ENCODE peak calls at places on chromosome 18, in seven cellular contexts. D is naive thymus-derived CD8-positive, alpha-beta T cell; Q is NCI-H2107; Y is AG20443; M is epithelial cell of prostate; X is A549; G is foreskin melanocyte. A is an unnamed sample.
A peak's percentile ranks its signal among the peaks of the same experiment; 100 is the strongest.

GRCh38 chr18:23631746-23632145 is 31.0 kb downstream of the ANKRD29 start:
- DNase-seq in G (no peak), D (no peak), Y (no peak), X (no peak), M (no peak), Q (no peak), A (peak; percentile 71)

GRCh38 chr18:12121175-12122095 is 27.8 kb downstream of the ANKRD62 start:
- DNase-seq in D (no peak), Q (no peak), Y (peak; percentile 6), G (peak; percentile 2), M (no peak), X (no peak), A (no peak)

GRCh38 chr18:51151568-51152511 is 45.6 kb downstream of the MEX3C start:
- DNase-seq in D (peak; percentile 54), G (no peak), M (no peak), Y (no peak), X (no peak), Q (no peak), A (no peak)

GRCh38 chr18:3808985-3809780 is 359.2 kb downstream of the TGIF1 start:
- DNase-seq in X (no peak), Y (no peak), G (no peak), D (no peak), M (no peak), Q (no peak), A (no peak)

GRCh38 chr18:6465281-6465680 is 50.6 kb upstream of the L3MBTL4 start:
- DNase-seq in Y (no peak), D (no peak), M (no peak), X (no peak), G (no peak), Q (no peak), A (no peak)

GRCh38 chr18:13313006-13313661 is 94.6 kb downstream of the LDLRAD4 start:
- DNase-seq in X (no peak), Q (no peak), Y (no peak), D (peak; percentile 51), M (no peak), G (no peak), A (no peak)

GRCh38 chr18:70453058-70453775 is 164.4 kb downstream of the SOCS6 start:
- DNase-seq in X (no peak), G (no peak), M (no peak), Q (no peak), Y (peak; percentile 14), D (no peak), A (no peak)

GRCh38 chr18:46917808-46918600 is 602 bp downstream of the KATNAL2 start:
- DNase-seq in M (no peak), D (no peak), G (peak; percentile 19), X (no peak), Q (no peak), Y (peak; percentile 33), A (peak; percentile 35)

GRCh38 chr18:75113455-75113854 is 95.5 kb downstream of the PTGR3 start:
- DNase-seq in X (no peak), M (no peak), D (no peak), Y (no peak), G (no peak), Q (no peak), A (no peak)

GRCh38 chr18:12307871-12308385 is at the start of gene TUBB6:
- DNase-seq in Q (no peak), D (no peak), X (peak; percentile 24), Y (peak; percentile 96), G (peak; percentile 48), M (no peak), A (no peak)

GRCh38 chr18:66838340-66838987 is 234.6 kb upstream of the CDH19 start:
- DNase-seq in X (no peak), Q (no peak), G (no peak), D (no peak), Y (no peak), M (peak; percentile 70), A (peak; percentile 22)

GRCh38 chr18:9542924-9543323 is 67.6 kb downstream of the RALBP1 start:
- DNase-seq in G (no peak), X (no peak), Q (no peak), Y (no peak), D (no peak), M (no peak), A (no peak)

GRCh38 chr18:4888251-4888650 is 308.8 kb downstream of the AKAIN1 start:
- DNase-seq in Q (no peak), X (no peak), Y (no peak), M (no peak), G (no peak), D (no peak), A (no peak)